ENCODE peak calls at places on chromosomes 3 and 15, in seven cellular contexts. Y, I, D, O, L, C and H are unnamed samples. For H3K9me3 and H3K4me1, the result is how much of the 10 kb centered on the place peaks cover.

GRCh38 chr15:50302581-50302980 is 37.1 kb upstream of the HDC start:
- DNase-seq in C (no peak), I (no peak), O (no peak), Y (no peak), D (no peak), L (no peak), H (no peak)

GRCh38 chr15:85886345-85886935 is 91.7 kb upstream of the KLHL25 start:
- DNase-seq in L (no peak), O (no peak), Y (no peak), I (no peak), D (no peak), C (no peak), H (no peak)

GRCh38 chr3:177703788-177704187 is 506.5 kb upstream of the TBL1XR1 start:
- DNase-seq in L (peak), C (no peak), D (no peak), O (peak), I (no peak), Y (no peak), H (no peak)

GRCh38 chr3:183006396-183007002 is 26.2 kb upstream of the DCUN1D1 start:
- DNase-seq in L (peak), I (no peak), D (no peak), O (no peak), Y (no peak), C (no peak), H (peak)

GRCh38 chr3:56189486-56189985 is 278.7 kb downstream of the ERC2 start:
- DNase-seq in I (no peak), L (no peak), Y (no peak), D (no peak), C (no peak), O (no peak), H (no peak)

GRCh38 chr3:4981160-4981687 is 2.0 kb downstream of the BHLHE40 start:
- DNase-seq in L (no peak), C (no peak), I (no peak), D (no peak), Y (no peak), O (peak), H (no peak)

GRCh38 chr15:36844453-36845094 is 255.8 kb downstream of the MEIS2 start:
- DNase-seq in Y (no peak), L (no peak), O (peak), I (no peak), D (peak), C (no peak), H (peak)

GRCh38 chr15:68365140-68365745 is 66.7 kb downstream of the ITGA11 start:
- DNase-seq in Y (no peak), L (peak), C (no peak), O (no peak), D (no peak), I (no peak), H (no peak)

GRCh38 chr3:134038071-134038491 is 8.4 kb upstream of the SLCO2A1 start:
- DNase-seq in L (no peak), I (no peak), Y (no peak), C (no peak), D (no peak), O (no peak), H (no peak)

GRCh38 chr3:58899159-58899952 is 150.5 kb downstream of the CFAP20DC start:
- DNase-seq in D (no peak), L (no peak), C (peak), O (no peak), I (no peak), Y (peak), H (peak)

GRCh38 chr15:51368307-51368706 is 26.9 kb downstream of the GLDN start:
- DNase-seq in Y (no peak), D (no peak), C (no peak), O (no peak), L (no peak), I (no peak), H (no peak)

GRCh38 chr3:65758871-65759598 is 279.7 kb downstream of the MAGI1 start:
- DNase-seq in D (peak), L (no peak), O (peak), C (no peak), I (no peak), Y (no peak), H (no peak)

GRCh38 chr15:92226020-92226612 is 167.6 kb upstream of the ST8SIA2 start:
- DNase-seq in D (peak), C (peak), Y (no peak), O (no peak), L (peak), I (no peak), H (peak)

GRCh38 chr3:53166781-53167291 is 5.8 kb downstream of the PRKCD start:
- DNase-seq in D (no peak), C (no peak), L (peak), O (peak), I (no peak), Y (peak), H (no peak)

GRCh38 chr15:50353251-50353998 is 1.6 kb downstream of the GABPB1 start:
- DNase-seq in D (no peak), Y (no peak), I (no peak), C (no peak), L (peak), O (peak), H (no peak)

GRCh38 chr3:172140499-172141391 is 101.4 kb downstream of the FNDC3B start:
- DNase-seq in I (peak), Y (no peak), C (no peak), O (peak), D (no peak), L (peak), H (no peak)

DNA sequence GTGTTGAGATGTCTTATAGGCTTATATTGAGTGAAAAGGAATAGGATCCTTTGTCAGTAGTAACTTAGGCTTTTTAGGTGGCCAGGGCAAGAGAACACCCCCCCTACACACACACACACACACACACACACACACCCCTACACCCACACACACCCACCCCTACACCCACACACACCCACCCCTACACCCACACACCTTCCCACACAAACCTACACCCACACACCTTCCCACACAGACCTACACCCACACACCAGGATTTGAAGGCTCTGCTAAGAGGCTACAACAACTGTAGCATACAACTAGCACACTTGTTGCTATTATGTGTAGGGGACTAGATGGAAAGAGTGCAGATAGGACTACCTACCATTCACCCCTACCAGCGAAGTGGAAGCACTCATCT is 172.6 kb downstream of the PGPEP1L start:
- DNase-seq in Y (no peak), L (no peak), C (no peak), I (no peak), D (no peak), O (no peak), H (peak)
- H3K9me3 ChIP-seq in Y (under half), L (under half), C (under half), I (under half), D (under half), O (under half), H (under half)

DNA sequence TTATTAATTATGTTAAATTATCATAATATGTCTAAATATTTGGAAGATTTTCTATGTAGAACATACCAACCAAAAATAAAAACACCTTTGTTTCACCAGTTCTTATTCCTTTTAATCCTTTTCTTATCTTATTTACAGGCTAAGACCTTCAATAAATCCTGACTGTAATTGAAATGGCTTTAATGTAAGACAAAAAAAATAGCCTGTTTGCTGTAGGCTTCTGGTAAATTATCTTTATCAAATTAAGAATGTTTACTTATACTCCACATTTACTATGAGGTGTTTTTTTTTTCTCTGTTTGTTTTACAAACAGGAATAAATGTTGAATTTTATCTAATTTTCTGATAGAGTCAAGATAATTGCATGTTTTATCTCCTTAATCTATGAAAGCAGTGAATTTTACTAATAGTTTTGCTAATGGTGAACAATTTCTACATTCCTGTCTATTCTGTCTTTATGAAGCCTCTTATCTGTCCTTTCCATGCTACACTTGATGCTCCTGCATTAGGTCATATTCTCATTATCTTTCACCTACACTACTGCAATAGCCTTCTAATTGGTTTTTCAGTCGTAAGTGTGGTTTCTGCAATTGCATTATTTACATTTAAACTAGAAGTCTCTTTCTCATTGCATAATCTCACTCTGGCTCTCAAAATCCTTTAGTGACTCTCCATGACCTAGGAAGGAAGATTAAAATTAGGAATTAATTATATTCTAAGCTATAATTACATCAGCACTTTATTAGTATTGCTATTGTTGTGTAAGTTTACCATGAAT is 686.7 kb downstream of the IGSF11 start:
- DNase-seq in Y (no peak), I (no peak), C (peak), O (no peak), L (peak), D (no peak), H (no peak)
- TF ChIP-seq CTCF in Y (no peak), I (no peak), C (no peak), O (no peak), L (no peak), D (no peak), H (no peak)

GRCh38 chr3:122066331-122067213 is 11.4 kb downstream of the CD86 start:
- DNase-seq in C (no peak), I (no peak), L (no peak), Y (no peak), D (no peak), O (no peak), H (no peak)
- H3K4me1 ChIP-seq in C (under half), I (under half), L (under half), Y (under half), D (under half), O (under half), H (under half)

DNA sequence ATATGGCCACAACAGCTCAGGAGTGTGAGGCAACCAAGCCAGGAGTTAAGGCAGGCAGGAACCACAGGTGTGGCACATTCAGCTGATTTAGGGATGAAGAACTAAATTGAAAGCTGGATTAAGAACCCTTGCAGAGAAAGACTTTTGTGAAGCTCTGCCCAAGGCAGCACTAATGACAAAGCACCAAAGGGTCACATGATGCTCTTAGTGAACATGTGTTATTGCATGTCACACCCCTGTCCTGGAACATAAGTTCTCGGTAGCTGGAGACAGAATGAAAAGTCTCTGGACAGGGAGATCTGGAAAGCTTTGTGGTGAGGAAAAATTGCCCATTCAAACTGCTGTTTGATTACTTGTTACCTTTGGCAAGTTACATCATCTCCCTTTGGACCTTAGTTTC is 3.2 kb downstream of the EAF1 start:
- DNase-seq in D (no peak), Y (no peak), L (no peak), O (no peak), I (no peak), C (no peak), H (no peak)
- H3K9me3 ChIP-seq in D (under half), Y (under half), L (under half), O (under half), I (under half), C (under half), H (under half)

DNA sequence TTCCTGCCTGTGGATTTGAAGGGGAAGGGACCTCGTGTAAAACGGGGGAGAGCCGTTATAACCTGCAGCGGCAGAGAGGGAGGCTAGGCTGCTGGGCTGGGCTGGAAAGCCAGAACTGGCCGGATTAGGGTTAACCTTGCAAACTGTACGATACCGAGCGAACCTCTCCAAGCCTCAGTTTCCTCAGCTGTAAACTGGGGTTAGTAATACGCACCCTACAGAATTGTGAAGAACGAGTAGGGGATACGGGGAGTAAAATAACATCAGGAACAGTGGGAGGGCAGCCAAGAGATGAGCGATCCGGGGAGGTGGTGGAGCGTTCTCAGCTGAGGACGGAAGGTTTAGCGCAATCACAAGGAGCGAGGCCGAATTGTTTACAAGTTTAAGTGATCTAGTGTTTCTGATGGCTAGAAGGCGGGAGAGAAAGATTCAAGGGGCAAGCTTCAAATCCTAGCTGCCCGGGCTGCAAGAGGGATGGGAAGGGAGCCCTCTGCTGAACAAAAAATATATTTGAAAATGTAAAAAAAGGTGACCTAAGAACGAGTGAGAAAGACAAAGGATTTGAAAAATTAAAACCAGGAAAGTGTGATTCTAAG is 768 bp upstream of the SEMA5B start:
- DNase-seq in L (peak), D (peak), C (peak), O (peak), Y (peak), I (no peak), H (peak)
- TF ChIP-seq CTCF in L (peak), D (peak), C (peak), O (peak), Y (peak), I (peak), H (peak)

GRCh38 chr3:98565843-98566242 is 27.6 kb downstream of the CPOX start:
- DNase-seq in O (no peak), Y (no peak), D (no peak), I (no peak), L (no peak), C (no peak), H (no peak)

GRCh38 chr3:98565237-98565643 is 28.2 kb downstream of the CPOX start:
- DNase-seq in D (no peak), L (no peak), I (no peak), O (no peak), Y (no peak), C (no peak), H (no peak)

GRCh38 chr3:98564282-98565005 is 29.0 kb downstream of the CPOX start:
- DNase-seq in C (no peak), D (no peak), I (no peak), L (no peak), Y (no peak), O (no peak), H (no peak)

GRCh38 chr3:98561727-98562521 is 30.1 kb downstream of the GPR15 start:
- DNase-seq in Y (no peak), I (no peak), D (no peak), O (peak), L (no peak), C (no peak), H (no peak)

DNA sequence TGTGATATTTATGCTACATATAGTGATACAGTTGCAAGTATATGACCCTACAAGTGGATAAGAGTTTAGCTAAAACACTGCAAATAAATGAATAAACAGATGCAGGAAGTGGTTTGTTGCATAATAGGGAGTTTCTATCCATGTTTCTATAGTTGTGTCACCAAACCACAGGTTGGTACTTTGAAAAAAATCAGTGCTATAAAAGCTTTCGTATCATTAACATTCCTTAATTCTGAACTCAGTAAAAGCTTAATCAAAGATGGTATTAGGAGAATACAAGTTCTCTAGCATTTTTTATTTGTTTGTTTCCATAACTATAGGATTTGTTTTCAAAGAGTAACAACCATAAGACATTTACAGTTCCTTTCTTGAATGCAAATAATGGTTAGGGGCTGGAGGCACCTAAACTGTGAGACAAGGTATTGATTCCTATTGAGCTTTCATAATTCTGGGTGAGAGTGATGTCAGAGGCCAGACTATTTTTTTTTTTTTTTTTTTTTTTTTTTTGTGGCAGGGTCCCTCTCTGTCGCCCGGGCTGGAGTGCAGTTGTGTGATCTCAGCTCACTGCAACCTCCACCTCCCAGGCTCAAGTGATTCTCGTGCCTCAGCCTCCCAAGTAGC is 29.6 kb downstream of the CPOX start:
- DNase-seq in O (peak), D (no peak), C (no peak), Y (no peak), I (no peak), L (no peak), H (no peak)
- H3K4me1 ChIP-seq in O (under half), D (under half), C (under half), Y (under half), I (under half), L (under half), H (under half)

GRCh38 chr3:47895241-47895640 is 92.3 kb downstream of the DHX30 start:
- DNase-seq in O (no peak), I (no peak), Y (no peak), D (no peak), C (no peak), L (no peak), H (no peak)
- H3K9me3 ChIP-seq in O (under half), I (under half), Y (under half), D (under half), C (under half), L (under half), H (under half)

DNA sequence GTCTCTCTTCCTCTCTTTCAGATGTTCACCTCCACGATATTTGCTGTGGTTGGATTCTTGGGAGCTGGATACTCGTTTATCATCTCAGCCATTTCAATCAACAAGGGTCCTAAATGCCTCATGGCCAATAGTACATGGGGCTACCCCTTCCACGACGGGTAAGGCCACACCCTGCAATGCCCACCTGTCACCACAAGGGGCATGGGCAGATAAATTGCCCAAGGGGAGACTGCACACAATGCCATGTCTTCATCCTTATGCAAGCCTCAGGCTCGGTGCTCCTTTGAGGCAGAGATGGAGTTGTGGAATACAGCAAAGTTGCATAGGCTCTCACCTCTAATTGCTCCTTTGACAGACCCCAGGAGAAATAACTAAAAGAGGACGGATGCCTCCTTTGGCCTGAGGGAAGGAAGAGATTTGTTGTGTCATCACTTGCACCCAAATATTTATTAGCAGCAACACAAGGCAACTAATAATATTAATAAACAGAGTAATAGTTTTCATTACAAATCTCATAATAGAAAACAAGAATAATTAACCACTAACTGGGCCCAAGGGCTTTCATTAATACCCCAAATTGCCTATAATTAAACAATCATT is 13.2 kb downstream of the TM4SF4 start:
- DNase-seq in I (no peak), C (no peak), L (no peak), O (no peak), D (peak), Y (no peak), H (peak)
- TF ChIP-seq CTCF in I (peak), C (peak), L (peak), O (no peak), D (peak), Y (no peak), H (peak)

DNA sequence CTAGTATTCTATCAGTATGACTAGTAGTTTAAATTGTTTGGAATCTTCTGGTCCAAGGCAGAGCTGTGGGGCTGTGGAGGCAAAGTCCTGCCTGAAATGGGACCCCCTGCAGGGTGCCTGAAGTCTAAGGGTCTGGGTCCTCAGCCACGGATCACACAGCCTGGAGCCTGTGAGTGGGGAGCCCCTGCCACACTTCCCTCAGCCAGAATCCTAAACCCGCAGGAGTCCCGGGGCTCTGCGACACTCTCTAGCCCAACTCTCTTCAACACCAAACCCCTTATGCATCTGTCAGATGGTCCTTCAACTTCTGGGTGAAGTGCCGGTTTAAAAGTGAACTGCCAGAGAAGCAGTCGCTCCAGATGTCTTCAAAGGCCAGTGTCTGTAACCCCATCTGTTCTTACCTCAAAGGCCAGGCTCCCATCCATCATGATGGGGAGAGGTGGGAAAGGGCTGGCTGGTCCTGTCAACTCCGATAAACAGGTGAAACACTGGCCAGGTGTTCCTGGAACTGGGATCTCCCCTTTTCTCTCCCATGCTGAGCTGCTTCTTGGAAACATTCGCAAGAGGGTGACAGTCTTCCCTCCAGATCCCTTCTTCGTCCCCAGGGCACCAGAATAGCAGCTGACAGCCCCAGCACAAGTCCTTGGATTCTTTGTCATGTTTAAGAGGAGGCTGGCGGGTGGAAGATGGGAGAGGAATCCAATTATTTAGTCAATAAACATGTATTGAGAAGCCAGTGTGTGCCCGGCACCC is 45.6 kb downstream of the CPN2 start:
- DNase-seq in Y (no peak), D (no peak), C (no peak), I (peak), O (no peak), L (no peak), H (peak)
- H3K4me1 ChIP-seq in Y (under half), D (half or more), C (under half), I (under half), O (under half), L (under half), H (under half)